ENCODE peak calls at places on chromosomes 5 and 9, in six cellular contexts. One of them, this sample, is unnamed. For H3K27me3, the result is how much of the 10 kb centered on the place peaks cover.

GRCh38 chr5:88787856-88788255 is 95.1 kb downstream of the MEF2C start:
- DNase-seq in AG04450: no peak
- DNase-seq in Peyer's patch: no peak
- DNase-seq in H9: no peak
- DNase-seq in bronchial epithelial cell: peak
- DNase-seq in psoas muscle: no peak
- DNase-seq in this sample: no peak

GRCh38 chr5:75260708-75261107 is 24.0 kb upstream of the ANKRD31 start:
- DNase-seq in AG04450: no peak
- DNase-seq in Peyer's patch: no peak
- DNase-seq in H9: no peak
- DNase-seq in bronchial epithelial cell: no peak
- DNase-seq in psoas muscle: no peak
- DNase-seq in this sample: no peak

GRCh38 chr5:124301850-124302249 is 444.6 kb downstream of the ZNF608 start:
- DNase-seq in AG04450: peak
- DNase-seq in Peyer's patch: no peak
- DNase-seq in H9: no peak
- DNase-seq in bronchial epithelial cell: no peak
- DNase-seq in psoas muscle: no peak
- DNase-seq in this sample: no peak

GRCh38 chr5:149719666-149720065 is 10.4 kb upstream of the PPARGC1B start:
- DNase-seq in AG04450: no peak
- DNase-seq in Peyer's patch: no peak
- DNase-seq in H9: no peak
- DNase-seq in bronchial epithelial cell: peak
- DNase-seq in psoas muscle: no peak
- DNase-seq in this sample: no peak

GRCh38 chr5:56961746-56962145 is 9.8 kb upstream of the MIER3 start:
- DNase-seq in AG04450: no peak
- DNase-seq in Peyer's patch: no peak
- DNase-seq in H9: no peak
- DNase-seq in bronchial epithelial cell: no peak
- DNase-seq in psoas muscle: no peak
- DNase-seq in this sample: no peak

GRCh38 chr9:87108639-87109038 is 161.3 kb upstream of the GAS1 start:
- DNase-seq in AG04450: no peak
- DNase-seq in Peyer's patch: no peak
- DNase-seq in H9: no peak
- DNase-seq in bronchial epithelial cell: no peak
- DNase-seq in psoas muscle: no peak
- DNase-seq in this sample: no peak

GRCh38 chr5:39447968-39448367 is 23.2 kb upstream of the DAB2 start:
- DNase-seq in AG04450: no peak
- DNase-seq in Peyer's patch: peak
- DNase-seq in H9: no peak
- DNase-seq in bronchial epithelial cell: peak
- DNase-seq in psoas muscle: no peak
- DNase-seq in this sample: no peak

GRCh38 chr9:128887914-128888350 is 6.0 kb downstream of the LRRC8A start:
- DNase-seq in AG04450: no peak
- DNase-seq in Peyer's patch: no peak
- DNase-seq in H9: peak
- DNase-seq in bronchial epithelial cell: no peak
- DNase-seq in psoas muscle: no peak
- DNase-seq in this sample: no peak

GRCh38 chr5:94545870-94546625 is 72.4 kb downstream of the KIAA0825 start:
- DNase-seq in AG04450: no peak
- DNase-seq in Peyer's patch: no peak
- DNase-seq in H9: no peak
- DNase-seq in bronchial epithelial cell: no peak
- DNase-seq in psoas muscle: no peak
- DNase-seq in this sample: no peak

GRCh38 chr5:11056560-11056959 is 295.5 kb upstream of the DAP start:
- DNase-seq in AG04450: no peak
- DNase-seq in Peyer's patch: no peak
- DNase-seq in H9: no peak
- DNase-seq in bronchial epithelial cell: no peak
- DNase-seq in psoas muscle: no peak
- DNase-seq in this sample: no peak

GRCh38 chr9:124001865-124002525 is 9.6 kb upstream of the LHX2 start:
- DNase-seq in AG04450: no peak
- DNase-seq in Peyer's patch: no peak
- DNase-seq in H9: no peak
- DNase-seq in bronchial epithelial cell: no peak
- DNase-seq in psoas muscle: no peak
- DNase-seq in this sample: no peak

GRCh38 chr9:124000784-124001444 is 10.7 kb upstream of the LHX2 start:
- DNase-seq in AG04450: no peak
- DNase-seq in Peyer's patch: no peak
- DNase-seq in H9: no peak
- DNase-seq in bronchial epithelial cell: no peak
- DNase-seq in psoas muscle: no peak
- DNase-seq in this sample: no peak

GRCh38 chr9:123999668-124000067 is 11.9 kb upstream of the LHX2 start:
- DNase-seq in AG04450: no peak
- DNase-seq in Peyer's patch: no peak
- DNase-seq in H9: no peak
- DNase-seq in bronchial epithelial cell: no peak
- DNase-seq in psoas muscle: no peak
- DNase-seq in this sample: no peak

GRCh38 chr9:124000161-124000783 is 11.3 kb upstream of the LHX2 start:
- DNase-seq in AG04450: no peak
- DNase-seq in Peyer's patch: no peak
- DNase-seq in H9: no peak
- DNase-seq in bronchial epithelial cell: no peak
- DNase-seq in psoas muscle: no peak
- DNase-seq in this sample: no peak

GRCh38 chr9:124001445-124001799 is 10.1 kb upstream of the LHX2 start:
- DNase-seq in AG04450: no peak
- DNase-seq in Peyer's patch: no peak
- DNase-seq in H9: no peak
- DNase-seq in bronchial epithelial cell: no peak
- DNase-seq in psoas muscle: no peak
- DNase-seq in this sample: no peak
- H3K27me3 ChIP-seq in AG04450: half or more
- H3K27me3 ChIP-seq in Peyer's patch: half or more
- H3K27me3 ChIP-seq in H9: half or more
- H3K27me3 ChIP-seq in bronchial epithelial cell: half or more
- H3K27me3 ChIP-seq in psoas muscle: under half
- H3K27me3 ChIP-seq in this sample: half or more

GRCh38 chr9:22986556-22986955 is 539.9 kb downstream of the DMRTA1 start:
- DNase-seq in AG04450: no peak
- DNase-seq in Peyer's patch: no peak
- DNase-seq in H9: no peak
- DNase-seq in bronchial epithelial cell: no peak
- DNase-seq in psoas muscle: no peak
- DNase-seq in this sample: no peak
- TF ChIP-seq CTCF in AG04450: no peak
- TF ChIP-seq CTCF in Peyer's patch: no peak
- TF ChIP-seq CTCF in H9: peak
- TF ChIP-seq CTCF in bronchial epithelial cell: no peak
- TF ChIP-seq CTCF in psoas muscle: no peak
- TF ChIP-seq CTCF in this sample: no peak

DNA sequence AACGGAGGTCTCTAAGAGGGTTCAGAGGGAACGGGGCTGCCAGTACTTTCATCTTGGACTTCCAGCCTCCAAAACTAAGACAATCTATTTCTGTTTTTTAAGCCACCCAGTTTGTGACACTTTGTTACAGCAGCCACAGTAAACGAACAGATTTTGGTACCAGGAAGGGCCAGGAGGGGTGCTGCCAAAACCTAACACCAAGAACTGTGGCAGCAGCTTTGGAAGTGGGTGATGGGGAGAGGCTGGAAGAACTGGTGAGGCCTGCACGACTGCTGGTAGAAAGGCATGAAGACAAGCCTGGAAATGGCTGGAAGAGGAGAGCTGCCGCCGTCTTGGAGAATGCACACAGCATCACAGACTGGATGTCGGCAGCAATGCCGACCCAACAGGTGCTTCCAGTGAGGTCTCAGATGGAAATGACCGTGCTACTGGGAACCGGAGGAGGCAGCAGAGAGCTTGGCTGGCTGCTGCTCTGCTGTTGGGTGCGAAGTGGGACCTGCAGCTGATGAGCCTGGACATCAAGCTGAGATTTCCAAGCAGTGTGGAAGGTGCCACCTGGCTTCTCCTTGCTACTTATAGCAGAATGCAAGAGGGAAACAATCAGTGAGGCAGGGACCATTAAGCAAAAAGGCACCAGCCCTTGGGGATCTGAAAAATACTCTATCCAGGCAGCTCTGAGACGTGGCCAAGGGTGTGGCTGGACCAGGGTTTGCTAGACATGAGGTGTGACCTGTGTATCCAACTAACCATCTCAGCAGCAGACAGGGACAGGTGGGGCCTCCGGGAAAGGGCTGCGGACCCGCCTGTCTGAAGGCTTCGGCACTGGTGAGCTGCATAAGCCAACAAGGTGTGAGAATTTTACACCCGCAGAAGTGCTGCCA is 4.7 kb upstream of the TMEM210 start:
- DNase-seq in AG04450: no peak
- DNase-seq in Peyer's patch: peak
- DNase-seq in H9: peak
- DNase-seq in bronchial epithelial cell: peak
- DNase-seq in psoas muscle: no peak
- DNase-seq in this sample: peak
- H3K27me3 ChIP-seq in AG04450: under half
- H3K27me3 ChIP-seq in Peyer's patch: under half
- H3K27me3 ChIP-seq in H9: under half
- H3K27me3 ChIP-seq in bronchial epithelial cell: under half
- H3K27me3 ChIP-seq in psoas muscle: under half
- H3K27me3 ChIP-seq in this sample: under half

GRCh38 chr9:124890179-124890578 is 28.2 kb downstream of the ARPC5L start:
- DNase-seq in AG04450: no peak
- DNase-seq in Peyer's patch: no peak
- DNase-seq in H9: no peak
- DNase-seq in bronchial epithelial cell: no peak
- DNase-seq in psoas muscle: no peak
- DNase-seq in this sample: no peak

GRCh38 chr9:124897570-124898460 is 35.9 kb downstream of the ARPC5L start:
- DNase-seq in AG04450: no peak
- DNase-seq in Peyer's patch: no peak
- DNase-seq in H9: no peak
- DNase-seq in bronchial epithelial cell: no peak
- DNase-seq in psoas muscle: no peak
- DNase-seq in this sample: no peak

GRCh38 chr9:124894035-124894740 is 32.3 kb downstream of the ARPC5L start:
- DNase-seq in AG04450: no peak
- DNase-seq in Peyer's patch: no peak
- DNase-seq in H9: no peak
- DNase-seq in bronchial epithelial cell: no peak
- DNase-seq in psoas muscle: no peak
- DNase-seq in this sample: no peak

GRCh38 chr9:124899845-124900244 is 37.9 kb downstream of the ARPC5L start:
- DNase-seq in AG04450: no peak
- DNase-seq in Peyer's patch: no peak
- DNase-seq in H9: no peak
- DNase-seq in bronchial epithelial cell: peak
- DNase-seq in psoas muscle: no peak
- DNase-seq in this sample: no peak

GRCh38 chr9:124894741-124895170 is 32.8 kb downstream of the ARPC5L start:
- DNase-seq in AG04450: no peak
- DNase-seq in Peyer's patch: no peak
- DNase-seq in H9: peak
- DNase-seq in bronchial epithelial cell: peak
- DNase-seq in psoas muscle: no peak
- DNase-seq in this sample: peak
- TF ChIP-seq CTCF in AG04450: peak
- TF ChIP-seq CTCF in Peyer's patch: peak
- TF ChIP-seq CTCF in H9: peak
- TF ChIP-seq CTCF in bronchial epithelial cell: peak
- TF ChIP-seq CTCF in psoas muscle: no peak
- TF ChIP-seq CTCF in this sample: peak

GRCh38 chr5:135025730-135026644 is 8.0 kb downstream of the PITX1 start:
- DNase-seq in AG04450: no peak
- DNase-seq in Peyer's patch: no peak
- DNase-seq in H9: no peak
- DNase-seq in bronchial epithelial cell: no peak
- DNase-seq in psoas muscle: no peak
- DNase-seq in this sample: no peak
- H3K27me3 ChIP-seq in AG04450: under half
- H3K27me3 ChIP-seq in Peyer's patch: under half
- H3K27me3 ChIP-seq in H9: half or more
- H3K27me3 ChIP-seq in bronchial epithelial cell: under half
- H3K27me3 ChIP-seq in psoas muscle: under half
- H3K27me3 ChIP-seq in this sample: under half

GRCh38 chr5:93078082-93079038 is 502.7 kb downstream of the NR2F1-AS1 start:
- DNase-seq in AG04450: peak
- DNase-seq in Peyer's patch: no peak
- DNase-seq in H9: no peak
- DNase-seq in bronchial epithelial cell: peak
- DNase-seq in psoas muscle: peak
- DNase-seq in this sample: peak
- TF ChIP-seq CTCF in AG04450: no peak
- TF ChIP-seq CTCF in Peyer's patch: no peak
- TF ChIP-seq CTCF in H9: no peak
- TF ChIP-seq CTCF in bronchial epithelial cell: no peak
- TF ChIP-seq CTCF in psoas muscle: no peak
- TF ChIP-seq CTCF in this sample: no peak

GRCh38 chr9:127389391-127390242 is 7.4 kb upstream of the SLC2A8 start:
- DNase-seq in AG04450: no peak
- DNase-seq in Peyer's patch: no peak
- DNase-seq in H9: no peak
- DNase-seq in bronchial epithelial cell: no peak
- DNase-seq in psoas muscle: no peak
- DNase-seq in this sample: no peak

GRCh38 chr9:127390243-127390535 is 6.8 kb upstream of the SLC2A8 start:
- DNase-seq in AG04450: no peak
- DNase-seq in Peyer's patch: no peak
- DNase-seq in H9: no peak
- DNase-seq in bronchial epithelial cell: no peak
- DNase-seq in psoas muscle: no peak
- DNase-seq in this sample: no peak

GRCh38 chr9:127390563-127390962 is 6.4 kb upstream of the SLC2A8 start:
- DNase-seq in AG04450: no peak
- DNase-seq in Peyer's patch: no peak
- DNase-seq in H9: no peak
- DNase-seq in bronchial epithelial cell: no peak
- DNase-seq in psoas muscle: no peak
- DNase-seq in this sample: no peak

GRCh38 chr9:127388037-127388855 is 8.7 kb upstream of the SLC2A8 start:
- DNase-seq in AG04450: peak
- DNase-seq in Peyer's patch: no peak
- DNase-seq in H9: no peak
- DNase-seq in bronchial epithelial cell: peak
- DNase-seq in psoas muscle: peak
- DNase-seq in this sample: no peak

DNA sequence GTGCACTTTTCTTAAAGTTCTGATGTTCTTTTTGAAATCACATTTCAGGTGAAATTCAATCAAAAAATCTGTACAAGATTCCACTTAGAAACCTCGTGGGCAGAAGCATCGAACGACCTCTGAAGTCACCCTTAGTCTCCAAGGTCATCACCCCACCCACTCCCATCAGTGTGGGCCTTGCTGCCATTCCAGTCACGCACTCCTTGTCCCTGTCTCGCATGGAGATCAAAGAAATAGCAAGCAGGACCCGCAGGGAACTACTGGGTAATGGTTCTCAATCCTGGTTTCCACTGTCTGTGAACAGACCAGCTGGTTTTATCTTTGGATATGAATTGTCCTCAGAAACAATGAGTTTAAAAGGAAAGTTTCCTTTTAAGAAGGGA is 8.1 kb upstream of the SLC2A8 start:
- DNase-seq in AG04450: no peak
- DNase-seq in Peyer's patch: no peak
- DNase-seq in H9: no peak
- DNase-seq in bronchial epithelial cell: no peak
- DNase-seq in psoas muscle: no peak
- DNase-seq in this sample: no peak
- H3K27me3 ChIP-seq in AG04450: under half
- H3K27me3 ChIP-seq in Peyer's patch: under half
- H3K27me3 ChIP-seq in H9: under half
- H3K27me3 ChIP-seq in bronchial epithelial cell: under half
- H3K27me3 ChIP-seq in psoas muscle: under half
- H3K27me3 ChIP-seq in this sample: under half